ENCODE peak calls at places on chromosomes 11 and 22, in seven cellular contexts. W is cardiac muscle cell, A is PC-9, Q is heart left ventricle, E is prostate gland, J is left ventricle myocardium inferior, P is kidney. G is an unnamed sample.

GRCh38 chr11:132456735-132457328 is 1075.5 kb downstream of the OPCML start:
- DNase-seq in W (no peak), A (no peak), Q (no peak), E (no peak), J (no peak), P (no peak), G (no peak)

GRCh38 chr11:103586756-103587155 is 449.7 kb upstream of the DDI1 start:
- DNase-seq in W (no peak), A (peak; percentile 22), Q (no peak), E (no peak), J (no peak), P (no peak), G (no peak)

GRCh38 chr11:2325719-2326118 is 23.9 kb downstream of the TSPAN32 start:
- DNase-seq in W (peak; percentile 34), A (peak; percentile 50), Q (no peak), E (peak; percentile 89), J (peak; percentile 50), P (no peak), G (no peak)

GRCh38 chr11:78231962-78232459 is 43.3 kb downstream of the USP35 start:
- DNase-seq in W (peak; percentile 67), A (no peak), Q (no peak), E (no peak), J (no peak), P (no peak), G (no peak)

GRCh38 chr22:18070041-18070440 is 7.7 kb upstream of the PEX26 start:
- DNase-seq in W (no peak), A (no peak), Q (no peak), E (no peak), J (no peak), P (no peak), G (no peak)

GRCh38 chr11:123083623-123084029 is 21.7 kb upstream of the HSPA8 start:
- DNase-seq in W (peak; percentile 98), A (peak; percentile 90), Q (peak; percentile 69), E (peak; percentile 75), J (peak; percentile 78), P (peak; percentile 87), G (peak; percentile 93)

GRCh38 chr22:16793831-16794230 is 31.4 kb downstream of the XKR3 start:
- DNase-seq in W (no peak), A (no peak), Q (no peak), E (no peak), J (no peak), P (no peak), G (no peak)

GRCh38 chr11:63999349-64000025 is 13.2 kb downstream of the OTUB1 start:
- DNase-seq in W (peak; percentile 63), A (no peak), Q (peak; percentile 77), E (peak; percentile 95), J (peak; percentile 53), P (peak; percentile 93), G (peak; percentile 75)

GRCh38 chr22:30828187-30829155 is 133.8 kb downstream of the OSBP2 start:
- DNase-seq in W (no peak), A (no peak), Q (no peak), E (no peak), J (no peak), P (no peak), G (no peak)

GRCh38 chr11:8260202-8260996 is 3.3 kb downstream of the LMO1 start:
- DNase-seq in W (no peak), A (no peak), Q (no peak), E (no peak), J (no peak), P (peak; percentile 50), G (peak; percentile 49)

GRCh38 chr22:25334091-25334490 is 114.7 kb downstream of the CRYBB2 start:
- DNase-seq in W (peak; percentile 33), A (no peak), Q (peak; percentile 88), E (peak; percentile 38), J (peak; percentile 28), P (no peak), G (no peak)
- TF ChIP-seq CTCF in W (peak; percentile 53), A (peak; percentile 55), Q (peak; percentile 31), E (no peak), J (peak; percentile 55), P (no peak), G (peak; percentile 23)

DNA sequence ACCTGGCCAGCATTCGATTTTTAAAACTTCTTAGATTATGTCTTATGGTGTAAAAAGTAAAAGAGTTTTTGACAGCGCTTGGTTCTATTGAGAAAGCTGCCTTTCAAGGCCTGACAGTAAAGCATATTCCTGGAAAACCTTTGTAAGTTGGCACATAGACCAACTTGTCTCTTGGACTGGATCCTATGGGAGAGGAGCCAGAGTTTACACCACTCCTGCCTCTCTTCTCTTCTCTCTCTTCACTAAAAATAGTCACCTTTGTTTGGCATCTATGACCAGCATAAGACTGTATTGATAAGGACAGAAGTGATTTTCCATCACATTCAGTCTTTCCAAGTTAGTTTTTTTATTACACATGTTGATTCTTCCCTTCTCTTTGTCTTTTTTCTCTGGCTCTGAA is 33.7 kb downstream of the CSRP3 start:
- DNase-seq in W (no peak), A (no peak), Q (no peak), E (no peak), J (no peak), P (no peak), G (no peak)
- H3K36me3 ChIP-seq in W (no peaks in the 10 kb centered on the region), A (peaks cover 48% of the 10 kb centered on the region), Q (peaks cover 89% of the 10 kb centered on the region), E (no peaks in the 10 kb centered on the region), J (peaks cover 14% of the 10 kb centered on the region), P (peaks cover 8% of the 10 kb centered on the region), G (peaks cover 6% of the 10 kb centered on the region)

GRCh38 chr22:45314054-45314721 is 4.5 kb downstream of the FAM118A start:
- DNase-seq in W (peak; percentile 50), A (no peak), Q (no peak), E (no peak), J (no peak), P (peak; percentile 15), G (no peak)
- H3K4me1 ChIP-seq in W (peaks cover 62% of the 10 kb centered on the region), A (peaks cover 11% of the 10 kb centered on the region), Q (peaks cover 41% of the 10 kb centered on the region), E (peaks cover 25% of the 10 kb centered on the region), J (peaks cover 70% of the 10 kb centered on the region), P (peaks cover 3% of the 10 kb centered on the region), G (peaks cover 30% of the 10 kb centered on the region)

GRCh38 chr11:102254047-102254446 is 63.2 kb upstream of the BIRC3 start:
- DNase-seq in W (no peak), A (no peak), Q (no peak), E (no peak), J (no peak), P (no peak), G (no peak)
- TF ChIP-seq CTCF in W (peak; percentile 23), A (peak; percentile 48), Q (peak; percentile 16), E (no peak), J (peak; percentile 33), P (peak; percentile 29), G (peak; percentile 11)

DNA sequence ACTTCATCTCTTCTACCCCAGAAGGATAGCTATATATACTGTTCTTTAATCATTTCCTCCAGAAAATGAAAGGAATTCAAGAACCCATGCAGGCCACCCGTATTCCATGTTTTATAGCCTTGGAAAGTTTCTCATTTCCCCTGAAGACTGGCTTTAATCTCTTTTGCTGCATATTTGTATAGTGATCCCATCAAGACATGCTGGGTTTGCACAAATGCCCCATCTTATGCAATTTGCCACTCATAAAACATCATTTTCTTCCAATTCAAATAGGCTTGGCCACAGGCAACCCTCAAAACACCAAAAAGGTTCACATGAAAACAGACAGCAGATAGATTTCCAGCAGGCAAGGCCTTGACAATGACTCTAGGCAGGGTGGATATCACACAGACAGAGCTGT is 28.3 kb upstream of the APOA1 start:
- DNase-seq in W (no peak), A (no peak), Q (no peak), E (no peak), J (no peak), P (no peak), G (no peak)
- H3K36me3 ChIP-seq in W (peaks cover 65% of the 10 kb centered on the region), A (peaks cover 19% of the 10 kb centered on the region), Q (peaks cover 96% of the 10 kb centered on the region), E (no peaks in the 10 kb centered on the region), J (peaks cover 71% of the 10 kb centered on the region), P (peaks cover 60% of the 10 kb centered on the region), G (peaks cover 89% of the 10 kb centered on the region)

G was measured in ascending aorta.